ENCODE peak calls at places on chromosomes 7 and 10, in eight cellular contexts. One of them, this sample, is unnamed. For H3K27me3 and H3K36me3, the result is how much of the 10 kb centered on the place peaks cover.

GRCh38 chr10:89209718-89210117 is 2.6 kb upstream of the CH25H start:
- DNase-seq in GM23338: no peak
- DNase-seq in Panc1: no peak
- DNase-seq in transverse colon: no peak
- DNase-seq in SK-N-SH: no peak
- DNase-seq in HCT116: no peak
- DNase-seq in K562: no peak
- DNase-seq in prostate gland: no peak
- DNase-seq in this sample: no peak

GRCh38 chr10:80163741-80164341 is 31.3 kb downstream of the PLAC9 start:
- DNase-seq in GM23338: no peak
- DNase-seq in Panc1: no peak
- DNase-seq in transverse colon: peak
- DNase-seq in SK-N-SH: no peak
- DNase-seq in HCT116: no peak
- DNase-seq in K562: no peak
- DNase-seq in prostate gland: no peak
- DNase-seq in this sample: no peak

GRCh38 chr7:75534727-75535307 is 42.7 kb downstream of the SPDYE5 start:
- DNase-seq in GM23338: no peak
- DNase-seq in Panc1: peak
- DNase-seq in transverse colon: no peak
- DNase-seq in SK-N-SH: no peak
- DNase-seq in HCT116: no peak
- DNase-seq in K562: peak
- DNase-seq in prostate gland: no peak
- DNase-seq in this sample: no peak

GRCh38 chr7:128672927-128673517 is 930 bp downstream of the GARIN1A start:
- DNase-seq in GM23338: peak
- DNase-seq in Panc1: no peak
- DNase-seq in transverse colon: no peak
- DNase-seq in SK-N-SH: peak
- DNase-seq in HCT116: peak
- DNase-seq in K562: peak
- DNase-seq in prostate gland: no peak
- DNase-seq in this sample: no peak

GRCh38 chr7:78768859-78769258 is 684.6 kb downstream of the MAGI2 start:
- DNase-seq in GM23338: peak
- DNase-seq in Panc1: no peak
- DNase-seq in transverse colon: no peak
- DNase-seq in SK-N-SH: peak
- DNase-seq in HCT116: no peak
- DNase-seq in K562: no peak
- DNase-seq in prostate gland: no peak
- DNase-seq in this sample: no peak

GRCh38 chr7:102883098-102883860 is 29.5 kb upstream of the LRRC17 start:
- DNase-seq in GM23338: no peak
- DNase-seq in Panc1: no peak
- DNase-seq in transverse colon: no peak
- DNase-seq in SK-N-SH: no peak
- DNase-seq in HCT116: no peak
- DNase-seq in K562: no peak
- DNase-seq in prostate gland: no peak
- DNase-seq in this sample: no peak

GRCh38 chr10:77844713-77845454 is 81.7 kb downstream of the DLG5 start:
- DNase-seq in GM23338: peak
- DNase-seq in Panc1: no peak
- DNase-seq in transverse colon: peak
- DNase-seq in SK-N-SH: no peak
- DNase-seq in HCT116: peak
- DNase-seq in K562: no peak
- DNase-seq in prostate gland: peak
- DNase-seq in this sample: no peak

GRCh38 chr7:121027761-121028681 is 39.5 kb downstream of the CPED1 start:
- DNase-seq in GM23338: peak
- DNase-seq in Panc1: no peak
- DNase-seq in transverse colon: no peak
- DNase-seq in SK-N-SH: no peak
- DNase-seq in HCT116: no peak
- DNase-seq in K562: no peak
- DNase-seq in prostate gland: no peak
- DNase-seq in this sample: no peak

GRCh38 chr10:3036155-3036554 is 31.2 kb upstream of the PFKP start:
- DNase-seq in GM23338: no peak
- DNase-seq in Panc1: no peak
- DNase-seq in transverse colon: no peak
- DNase-seq in SK-N-SH: no peak
- DNase-seq in HCT116: no peak
- DNase-seq in K562: no peak
- DNase-seq in prostate gland: no peak
- DNase-seq in this sample: no peak

GRCh38 chr10:11533328-11533781 is 78.1 kb downstream of the USP6NL start:
- DNase-seq in GM23338: peak
- DNase-seq in Panc1: no peak
- DNase-seq in transverse colon: no peak
- DNase-seq in SK-N-SH: no peak
- DNase-seq in HCT116: no peak
- DNase-seq in K562: peak
- DNase-seq in prostate gland: no peak
- DNase-seq in this sample: no peak

GRCh38 chr10:84783386-84783785 is 455.0 kb downstream of the CCSER2 start:
- DNase-seq in GM23338: peak
- DNase-seq in Panc1: peak
- DNase-seq in transverse colon: no peak
- DNase-seq in SK-N-SH: peak
- DNase-seq in HCT116: peak
- DNase-seq in K562: peak
- DNase-seq in prostate gland: no peak
- DNase-seq in this sample: no peak

GRCh38 chr10:90885176-90885575 is 13.4 kb downstream of the RPP30 start:
- DNase-seq in GM23338: no peak
- DNase-seq in Panc1: no peak
- DNase-seq in transverse colon: no peak
- DNase-seq in SK-N-SH: no peak
- DNase-seq in HCT116: no peak
- DNase-seq in K562: no peak
- DNase-seq in prostate gland: no peak
- DNase-seq in this sample: no peak

GRCh38 chr10:87094373-87095240 is at the start of the genes GLUD1 and SHLD2:
- DNase-seq in GM23338: peak
- DNase-seq in Panc1: no peak
- DNase-seq in transverse colon: peak
- DNase-seq in SK-N-SH: peak
- DNase-seq in HCT116: peak
- DNase-seq in K562: peak
- DNase-seq in prostate gland: peak
- DNase-seq in this sample: peak

GRCh38 chr10:33534455-33534854 is 200.0 kb upstream of the NRP1 start:
- DNase-seq in GM23338: no peak
- DNase-seq in Panc1: no peak
- DNase-seq in transverse colon: no peak
- DNase-seq in SK-N-SH: no peak
- DNase-seq in HCT116: no peak
- DNase-seq in K562: no peak
- DNase-seq in prostate gland: peak
- DNase-seq in this sample: no peak

GRCh38 chr7:19665399-19666008 is 43.3 kb downstream of the POLR1F start:
- DNase-seq in GM23338: peak
- DNase-seq in Panc1: no peak
- DNase-seq in transverse colon: no peak
- DNase-seq in SK-N-SH: peak
- DNase-seq in HCT116: peak
- DNase-seq in K562: peak
- DNase-seq in prostate gland: no peak
- DNase-seq in this sample: no peak

GRCh38 chr10:79608505-79609375 is 2.0 kb upstream of the SFTPA1 start:
- DNase-seq in GM23338: peak
- DNase-seq in Panc1: no peak
- DNase-seq in transverse colon: peak
- DNase-seq in SK-N-SH: peak
- DNase-seq in HCT116: peak
- DNase-seq in K562: peak
- DNase-seq in prostate gland: peak
- DNase-seq in this sample: peak

GRCh38 chr10:129192344-129193128 is 274.5 kb upstream of the MGMT start:
- DNase-seq in GM23338: no peak
- DNase-seq in Panc1: no peak
- DNase-seq in transverse colon: no peak
- DNase-seq in SK-N-SH: no peak
- DNase-seq in HCT116: no peak
- DNase-seq in K562: no peak
- DNase-seq in prostate gland: no peak
- DNase-seq in this sample: no peak

GRCh38 chr10:17742918-17743317 is 9.1 kb upstream of the TMEM236 start:
- DNase-seq in GM23338: peak
- DNase-seq in Panc1: no peak
- DNase-seq in transverse colon: peak
- DNase-seq in SK-N-SH: peak
- DNase-seq in HCT116: peak
- DNase-seq in K562: peak
- DNase-seq in prostate gland: peak
- DNase-seq in this sample: peak

GRCh38 chr10:78600740-78601139 is 468.0 kb upstream of the ZMIZ1 start:
- DNase-seq in GM23338: no peak
- DNase-seq in Panc1: no peak
- DNase-seq in transverse colon: peak
- DNase-seq in SK-N-SH: no peak
- DNase-seq in HCT116: no peak
- DNase-seq in K562: no peak
- DNase-seq in prostate gland: no peak
- DNase-seq in this sample: no peak

GRCh38 chr10:60846173-60846572 is 67.9 kb downstream of the CDK1 start:
- DNase-seq in GM23338: peak
- DNase-seq in Panc1: no peak
- DNase-seq in transverse colon: no peak
- DNase-seq in SK-N-SH: no peak
- DNase-seq in HCT116: peak
- DNase-seq in K562: no peak
- DNase-seq in prostate gland: no peak
- DNase-seq in this sample: no peak

GRCh38 chr10:24254180-24254579 is 45.2 kb downstream of the KIAA1217 start:
- DNase-seq in GM23338: no peak
- DNase-seq in Panc1: no peak
- DNase-seq in transverse colon: no peak
- DNase-seq in SK-N-SH: no peak
- DNase-seq in HCT116: no peak
- DNase-seq in K562: no peak
- DNase-seq in prostate gland: no peak
- DNase-seq in this sample: no peak

GRCh38 chr7:70678621-70679251 is 453.2 kb upstream of the GALNT17 start:
- DNase-seq in GM23338: no peak
- DNase-seq in Panc1: no peak
- DNase-seq in transverse colon: no peak
- DNase-seq in SK-N-SH: no peak
- DNase-seq in HCT116: no peak
- DNase-seq in K562: no peak
- DNase-seq in prostate gland: no peak
- DNase-seq in this sample: no peak
- H3K27me3 ChIP-seq in GM23338: half or more
- H3K27me3 ChIP-seq in Panc1: under half
- H3K27me3 ChIP-seq in transverse colon: under half
- H3K27me3 ChIP-seq in SK-N-SH: under half
- H3K27me3 ChIP-seq in HCT116: under half
- H3K27me3 ChIP-seq in K562: under half
- H3K27me3 ChIP-seq in prostate gland: under half
- H3K27me3 ChIP-seq in this sample: under half

DNA sequence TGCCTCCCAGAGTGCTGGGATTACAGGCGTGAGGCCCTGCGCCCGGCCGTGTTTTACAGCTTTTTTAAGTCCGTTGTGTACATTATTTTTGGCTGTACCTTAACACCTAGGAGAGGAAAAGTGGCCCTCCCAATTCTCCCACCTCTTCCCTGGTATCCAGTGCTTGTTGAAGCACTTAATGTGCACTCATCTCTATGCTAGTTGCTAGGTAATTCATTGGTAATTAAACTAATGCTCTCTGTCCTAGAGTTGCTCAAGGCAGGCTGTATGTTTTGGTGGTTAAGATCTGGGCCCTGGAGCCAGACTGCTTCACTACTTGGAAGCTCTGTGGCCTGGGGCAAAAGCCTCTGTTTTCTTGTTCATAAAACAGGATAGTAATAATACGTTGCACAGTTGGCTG is 19.6 kb downstream of the AVPI1 start:
- DNase-seq in GM23338: no peak
- DNase-seq in Panc1: no peak
- DNase-seq in transverse colon: no peak
- DNase-seq in SK-N-SH: no peak
- DNase-seq in HCT116: no peak
- DNase-seq in K562: no peak
- DNase-seq in prostate gland: no peak
- DNase-seq in this sample: no peak
- H3K36me3 ChIP-seq in GM23338: under half
- H3K36me3 ChIP-seq in Panc1: under half
- H3K36me3 ChIP-seq in transverse colon: under half
- H3K36me3 ChIP-seq in SK-N-SH: under half
- H3K36me3 ChIP-seq in HCT116: under half
- H3K36me3 ChIP-seq in K562: half or more
- H3K36me3 ChIP-seq in prostate gland: under half
- H3K36me3 ChIP-seq in this sample: under half

GRCh38 chr7:28885771-28886170 is 72.4 kb downstream of the TRIL start:
- DNase-seq in GM23338: no peak
- DNase-seq in Panc1: no peak
- DNase-seq in transverse colon: no peak
- DNase-seq in SK-N-SH: no peak
- DNase-seq in HCT116: no peak
- DNase-seq in K562: no peak
- DNase-seq in prostate gland: no peak
- DNase-seq in this sample: no peak

GRCh38 chr7:28889290-28889689 is 68.8 kb downstream of the TRIL start:
- DNase-seq in GM23338: peak
- DNase-seq in Panc1: no peak
- DNase-seq in transverse colon: no peak
- DNase-seq in SK-N-SH: no peak
- DNase-seq in HCT116: no peak
- DNase-seq in K562: no peak
- DNase-seq in prostate gland: no peak
- DNase-seq in this sample: no peak

GRCh38 chr7:28891192-28891872 is 66.8 kb downstream of the TRIL start:
- DNase-seq in GM23338: peak
- DNase-seq in Panc1: no peak
- DNase-seq in transverse colon: no peak
- DNase-seq in SK-N-SH: no peak
- DNase-seq in HCT116: no peak
- DNase-seq in K562: no peak
- DNase-seq in prostate gland: no peak
- DNase-seq in this sample: no peak

GRCh38 chr7:28893888-28894287 is 64.2 kb downstream of the TRIL start:
- DNase-seq in GM23338: no peak
- DNase-seq in Panc1: no peak
- DNase-seq in transverse colon: no peak
- DNase-seq in SK-N-SH: no peak
- DNase-seq in HCT116: no peak
- DNase-seq in K562: no peak
- DNase-seq in prostate gland: no peak
- DNase-seq in this sample: no peak

GRCh38 chr7:28890137-28890536 is 68.0 kb downstream of the TRIL start:
- DNase-seq in GM23338: peak
- DNase-seq in Panc1: no peak
- DNase-seq in transverse colon: peak
- DNase-seq in SK-N-SH: no peak
- DNase-seq in HCT116: no peak
- DNase-seq in K562: no peak
- DNase-seq in prostate gland: no peak
- DNase-seq in this sample: no peak
- TF ChIP-seq POLR2AphosphoS5 in GM23338: no peak
- TF ChIP-seq POLR2AphosphoS5 in Panc1: no peak
- TF ChIP-seq POLR2AphosphoS5 in transverse colon: no peak
- TF ChIP-seq POLR2AphosphoS5 in SK-N-SH: no peak
- TF ChIP-seq POLR2AphosphoS5 in HCT116: no peak
- TF ChIP-seq POLR2AphosphoS5 in K562: no peak
- TF ChIP-seq POLR2AphosphoS5 in prostate gland: no peak
- TF ChIP-seq POLR2AphosphoS5 in this sample: no peak

GRCh38 chr7:157690833-157691382 is 354.1 kb downstream of the DNAJB6 start:
- DNase-seq in GM23338: peak
- DNase-seq in Panc1: no peak
- DNase-seq in transverse colon: peak
- DNase-seq in SK-N-SH: peak
- DNase-seq in HCT116: peak
- DNase-seq in K562: no peak
- DNase-seq in prostate gland: peak
- DNase-seq in this sample: peak
- H3K27me3 ChIP-seq in GM23338: half or more
- H3K27me3 ChIP-seq in Panc1: under half
- H3K27me3 ChIP-seq in transverse colon: half or more
- H3K27me3 ChIP-seq in SK-N-SH: under half
- H3K27me3 ChIP-seq in HCT116: under half
- H3K27me3 ChIP-seq in K562: half or more
- H3K27me3 ChIP-seq in prostate gland: under half
- H3K27me3 ChIP-seq in this sample: under half

This sample was measured in upper lobe of left lung.